ENCODE peak calls at places on chromosome 7, in four cellular contexts. E is tibial artery, A is neural progenitor cell, O is heart left ventricle. K is an unnamed sample.

GRCh38 chr7:22559829-22560489 is 60.0 kb upstream of the STEAP1B start:
- DNase-seq in E (peak; percentile 78), A (peak; percentile 80), O (no peak), K (peak; percentile 66)

GRCh38 chr7:56291-56913 is 136.0 kb upstream of the FAM20C start:
- DNase-seq in E (peak; percentile 51), A (no peak), O (no peak), K (no peak)

GRCh38 chr7:106620681-106621080 is 40.3 kb downstream of the CCDC71L start:
- DNase-seq in E (no peak), A (no peak), O (no peak), K (no peak)

GRCh38 chr7:123662293-123662692 is 6.6 kb downstream of the LMOD2 start:
- DNase-seq in E (no peak), A (no peak), O (no peak), K (no peak)

GRCh38 chr7:155863721-155864151 is 51.5 kb upstream of the SHH start:
- DNase-seq in E (peak; percentile 23), A (no peak), O (peak; percentile 25), K (no peak)

GRCh38 chr7:130982160-130982638 is 248.2 kb upstream of the KLF14 start:
- DNase-seq in E (no peak), A (peak; percentile 53), O (no peak), K (no peak)

GRCh38 chr7:145092766-145093165 is 256.9 kb upstream of the TPK1 start:
- DNase-seq in E (no peak), A (no peak), O (no peak), K (no peak)

GRCh38 chr7:159231017-159231416 is 86.3 kb upstream of the VIPR2 start:
- DNase-seq in E (no peak), A (peak; percentile 6), O (no peak), K (no peak)

GRCh38 chr7:27181795-27182275 is 3.2 kb downstream of the HOXA11 start:
- DNase-seq in E (peak; percentile 66), A (no peak), O (no peak), K (no peak)

GRCh38 chr7:110568388-110568787 is 522.5 kb upstream of the LRRN3 start:
- DNase-seq in E (no peak), A (no peak), O (no peak), K (no peak)

GRCh38 chr7:101167645-101168411 is 2.5 kb upstream of the VGF start:
- DNase-seq in E (no peak), A (no peak), O (no peak), K (no peak)

GRCh38 chr7:123992913-123993518 is 39.9 kb downstream of the TMEM229A start:
- DNase-seq in E (no peak), A (no peak), O (no peak), K (no peak)

GRCh38 chr7:88001744-88002530 is 67.9 kb downstream of the ADAM22 start:
- DNase-seq in E (no peak), A (no peak), O (no peak), K (no peak)

GRCh38 chr7:96219382-96220130 is 102.3 kb downstream of the SLC25A13 start:
- DNase-seq in E (no peak), A (no peak), O (no peak), K (no peak)

GRCh38 chr7:106916689-106917088 is 51.6 kb downstream of the PIK3CG start:
- DNase-seq in E (no peak), A (no peak), O (no peak), K (no peak)

GRCh38 chr7:157869793-157870192 is 533.0 kb downstream of the DNAJB6 start:
- DNase-seq in E (no peak), A (no peak), O (no peak), K (no peak)

GRCh38 chr7:141697211-141697871 is 4.6 kb downstream of the DENND11 start:
- DNase-seq in E (no peak), A (no peak), O (no peak), K (no peak)

GRCh38 chr7:130996841-130997231 is 262.8 kb upstream of the KLF14 start:
- DNase-seq in E (no peak), A (no peak), O (no peak), K (no peak)

GRCh38 chr7:116630932-116631449 is 41.0 kb upstream of the MET start:
- DNase-seq in E (peak; percentile 83), A (peak; percentile 26), O (peak; percentile 64), K (peak; percentile 91)

GRCh38 chr7:159033956-159034938 is 110.4 kb downstream of the VIPR2 start:
- DNase-seq in E (peak; percentile 56), A (no peak), O (no peak), K (no peak)

GRCh38 chr7:28840515-28841125 is 117.5 kb downstream of the TRIL start:
- DNase-seq in E (no peak), A (no peak), O (no peak), K (no peak)

GRCh38 chr7:90766814-90767564 is 170.9 kb downstream of the CDK14 start:
- DNase-seq in E (peak; percentile 66), A (peak; percentile 62), O (peak; percentile 71), K (peak; percentile 65)

GRCh38 chr7:85103962-85104361 is 82.9 kb downstream of the SEMA3D start:
- DNase-seq in E (no peak), A (no peak), O (no peak), K (no peak)

GRCh38 chr7:138625849-138626230 is 75.3 kb downstream of the SVOPL start:
- DNase-seq in E (no peak), A (no peak), O (no peak), K (no peak)

GRCh38 chr7:45065031-45065995 is 23.5 kb downstream of the NACAD start:
- DNase-seq in E (peak; percentile 51), A (no peak), O (no peak), K (no peak)

GRCh38 chr7:38632411-38632810 is 1.2 kb upstream of the AMPH start:
- DNase-seq in E (no peak), A (no peak), O (no peak), K (no peak)

GRCh38 chr7:15648461-15648961 is 38.0 kb downstream of the MEOX2 start:
- DNase-seq in E (no peak), A (no peak), O (no peak), K (no peak)

GRCh38 chr7:44112231-44112996 is 8.3 kb downstream of the AEBP1 start:
- DNase-seq in E (no peak), A (no peak), O (peak; percentile 55), K (peak; percentile 65)

GRCh38 chr7:30996261-30996660 is 32.5 kb downstream of the GHRHR start:
- DNase-seq in E (no peak), A (no peak), O (peak; percentile 72), K (no peak)

GRCh38 chr7:138945806-138946205 is 35.4 kb downstream of the KIAA1549 start:
- DNase-seq in E (no peak), A (no peak), O (no peak), K (no peak)

DNA sequence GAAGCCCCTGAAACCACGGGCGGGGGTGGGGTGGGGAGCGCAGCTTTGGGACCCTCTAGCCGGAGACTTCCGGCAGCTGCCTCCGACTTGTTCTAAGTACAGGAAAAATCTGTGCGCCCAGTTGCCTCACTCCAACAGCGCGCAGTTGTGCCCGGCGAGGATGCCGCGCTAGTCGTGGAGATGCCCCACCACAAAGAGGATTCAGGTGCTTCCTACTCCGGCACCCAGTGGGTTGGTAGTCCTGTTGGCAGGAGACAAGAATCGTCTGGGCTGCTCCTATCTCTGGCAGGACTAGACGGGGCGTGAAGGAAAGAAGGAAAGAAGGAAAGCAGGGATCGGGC is 461 bp upstream of the NPY start:
- DNase-seq in E (no peak), A (peak; percentile 15), O (no peak), K (no peak)
- H3K4me3 ChIP-seq in E (no peak overlapping the region), A (peak overlapping the region; percentile 40), O (no peak overlapping the region), K (no peak overlapping the region)

DNA sequence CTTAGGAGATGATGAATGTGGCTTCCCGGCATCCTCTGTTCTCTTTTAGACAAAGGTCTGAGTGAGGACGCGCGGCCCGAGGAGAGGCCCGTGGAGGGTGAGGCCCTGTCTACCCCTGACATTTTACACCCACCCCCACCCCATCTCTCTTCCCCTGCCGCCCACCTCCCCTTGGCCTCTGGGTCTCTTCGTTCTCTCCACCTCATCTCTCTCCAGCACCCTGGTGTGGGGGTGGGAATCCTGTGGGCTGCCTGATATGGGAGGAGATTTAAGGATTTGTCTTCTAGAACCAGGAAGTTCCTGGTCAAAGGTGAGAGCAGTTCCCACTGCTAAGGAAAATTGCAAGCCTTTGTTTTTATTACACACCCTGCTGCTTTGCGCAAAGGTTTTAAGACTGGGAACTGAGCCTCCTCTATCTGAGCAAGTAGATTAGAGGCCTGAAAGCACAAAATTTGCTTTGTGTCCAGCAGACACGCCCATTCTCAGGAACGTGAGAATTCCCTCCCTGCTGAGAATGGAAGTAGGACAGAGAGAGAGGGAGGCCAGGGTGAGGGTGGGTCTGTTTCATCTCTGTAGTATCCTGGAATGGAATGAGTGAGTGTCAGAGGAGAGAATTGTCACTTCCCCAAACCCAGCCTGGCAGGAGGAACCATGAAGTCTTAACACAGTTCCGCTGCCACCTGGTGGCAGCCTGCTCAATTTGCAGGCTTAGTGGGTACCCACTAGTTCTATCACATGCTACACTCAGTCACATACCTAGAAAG is 91.2 kb downstream of the GTF2IRD1 start:
- DNase-seq in E (no peak), A (peak; percentile 82), O (no peak), K (peak; percentile 62)
- H3K36me3 ChIP-seq in E (peaks cover 50% of the 10 kb centered on the region), A (peaks cover 7% of the 10 kb centered on the region), O (no peaks in the 10 kb centered on the region), K (no peaks in the 10 kb centered on the region)

DNA sequence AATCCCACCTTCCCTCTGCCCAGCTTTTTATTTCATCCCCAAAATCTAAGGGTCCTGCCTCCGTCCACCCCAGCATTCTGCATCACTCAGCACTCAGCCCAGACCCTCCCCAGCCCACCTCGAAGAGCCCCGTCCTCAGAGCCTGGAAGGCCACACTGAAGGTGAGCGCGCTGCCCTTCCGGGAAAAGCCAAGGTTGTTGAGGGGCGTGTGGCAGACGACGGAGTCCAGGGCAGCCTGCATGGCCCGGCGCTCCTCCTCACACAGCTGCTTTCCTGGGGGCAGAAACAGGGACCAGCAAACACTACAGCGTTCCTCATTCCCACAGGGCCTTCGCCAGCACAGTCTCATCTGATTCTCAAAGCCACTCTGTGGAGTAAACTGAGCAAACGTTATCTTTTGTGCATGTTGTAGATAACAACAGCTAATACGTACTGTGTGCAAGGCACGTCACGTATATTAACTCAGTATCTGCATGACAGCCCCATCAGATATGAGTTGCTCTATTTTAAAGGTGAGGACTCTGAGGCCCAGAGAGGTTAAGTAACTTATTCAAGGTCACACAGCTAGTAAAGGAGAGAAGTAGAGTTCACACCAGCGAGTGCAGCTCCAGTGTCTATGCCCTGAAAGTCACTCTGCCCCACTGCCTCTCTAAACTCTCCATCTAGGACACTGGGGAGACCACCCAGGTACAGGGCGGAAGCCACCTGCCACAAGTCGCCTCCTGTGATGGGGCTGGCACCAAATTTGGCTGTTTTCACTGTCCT is 2.8 kb downstream of the TRAPPC14 start:
- DNase-seq in E (no peak), A (no peak), O (no peak), K (no peak)
- H3K4me3 ChIP-seq in E (no peak overlapping the region), A (no peak overlapping the region), O (no peak overlapping the region), K (no peak overlapping the region)

GRCh38 chr7:128773604-128774003 is 2.0 kb downstream of the OPN1SW start:
- DNase-seq in E (no peak), A (no peak), O (no peak), K (no peak)
- H3K36me3 ChIP-seq in E (peaks cover 59% of the 10 kb centered on the region), A (peaks cover 21% of the 10 kb centered on the region), O (peaks cover 15% of the 10 kb centered on the region), K (peaks cover 4% of the 10 kb centered on the region)